ENCODE peak calls at places on chromosomes 7 and 10, in seven cellular contexts. Y, Z, X, M, N, O and K are unnamed samples.

GRCh38 chr10:29946953-29947700 is 112.3 kb downstream of the JCAD start:
- DNase-seq in M (no peak), O (no peak), N (peak; percentile 94), X (peak; percentile 50), Z (peak; percentile 65), Y (peak; percentile 70), K (peak; percentile 89)

GRCh38 chr7:33276325-33276724 is 147.0 kb downstream of the BBS9 start:
- DNase-seq in Z (no peak), Y (no peak), X (no peak), O (no peak), N (no peak), M (no peak), K (no peak)

GRCh38 chr7:37074370-37074769 is 350.1 kb upstream of the AOAH start:
- DNase-seq in Z (no peak), Y (no peak), M (no peak), N (no peak), O (no peak), X (no peak), K (no peak)

GRCh38 chr10:132305654-132306340 is 2.0 kb downstream of the STK32C start:
- DNase-seq in Z (no peak), X (no peak), M (no peak), O (no peak), N (no peak), Y (no peak), K (no peak)

GRCh38 chr7:21020667-21021066 is 234.0 kb upstream of the SP8 start:
- DNase-seq in N (no peak), Y (no peak), M (no peak), Z (no peak), X (no peak), O (no peak), K (no peak)

GRCh38 chr7:100044719-100045118 is 4.9 kb upstream of the ZSCAN21 start:
- DNase-seq in M (peak; percentile 28), O (peak; percentile 53), Z (no peak), N (no peak), X (no peak), Y (no peak), K (no peak)

GRCh38 chr7:94949532-94949931 is 42.1 kb downstream of the PPP1R9A start:
- DNase-seq in Z (no peak), N (no peak), O (no peak), X (no peak), M (no peak), Y (no peak), K (no peak)

GRCh38 chr7:105257338-105257737 is 131.4 kb downstream of the SRPK2 start:
- DNase-seq in M (peak; percentile 50), O (no peak), N (no peak), X (no peak), Y (no peak), Z (no peak), K (no peak)

GRCh38 chr10:101965075-101965765 is 90.8 kb downstream of the ARMH3 start:
- DNase-seq in Y (no peak), M (no peak), N (no peak), O (no peak), Z (no peak), X (no peak), K (no peak)

GRCh38 chr7:47326220-47326619 is 255.7 kb downstream of the TNS3 start:
- DNase-seq in Z (no peak), M (no peak), Y (no peak), X (peak; percentile 38), O (no peak), N (peak; percentile 90), K (peak; percentile 86)

GRCh38 chr7:101941481-101942383 is 124.3 kb downstream of the CUX1 start:
- DNase-seq in O (peak; percentile 86), N (peak; percentile 72), M (no peak), Z (peak; percentile 53), Y (no peak), X (no peak), K (peak; percentile 77)

GRCh38 chr7:121545418-121545817 is 149.3 kb upstream of the FAM3C start:
- DNase-seq in M (no peak), O (no peak), X (no peak), Z (no peak), N (no peak), Y (no peak), K (no peak)

GRCh38 chr10:1549591-1550290 is 187.6 kb downstream of the ADARB2 start:
- DNase-seq in M (no peak), Y (no peak), Z (no peak), X (no peak), N (no peak), O (no peak), K (no peak)

GRCh38 chr7:36506820-36507219 is 117.2 kb downstream of the ANLN start:
- DNase-seq in Y (no peak), N (peak; percentile 28), X (no peak), O (no peak), Z (no peak), M (no peak), K (peak; percentile 21)

GRCh38 chr7:3957735-3958491 is 656.9 kb downstream of the SDK1 start:
- DNase-seq in Z (no peak), Y (no peak), N (no peak), X (no peak), M (no peak), O (no peak), K (peak; percentile 12)

GRCh38 chr10:46308666-46309450 is 22.1 kb downstream of the ANTXRL start:
- DNase-seq in O (no peak), Z (no peak), M (no peak), N (no peak), Y (no peak), X (no peak), K (no peak)

GRCh38 chr10:122553341-122553740 is 7.2 kb upstream of the DMBT1 start:
- DNase-seq in N (no peak), Y (no peak), X (no peak), M (no peak), Z (no peak), O (no peak), K (peak; percentile 15)

GRCh38 chr7:108497082-108497725 is 28.7 kb downstream of the PNPLA8 start:
- DNase-seq in Y (no peak), N (peak; percentile 52), X (peak; percentile 62), M (peak; percentile 66), Z (no peak), O (peak; percentile 32), K (peak; percentile 75)

GRCh38 chr10:28559661-28560060 is 26.7 kb downstream of the WAC start:
- DNase-seq in M (no peak), N (no peak), O (no peak), Z (no peak), Y (no peak), X (no peak), K (no peak)

GRCh38 chr7:57178768-57179139 is 46.5 kb upstream of the ZNF479 start:
- DNase-seq in Y (no peak), X (no peak), O (no peak), M (no peak), N (no peak), Z (no peak), K (no peak)
- H3K4me3 ChIP-seq in Y (no peak overlapping the region), X (no peak overlapping the region), O (no peak overlapping the region), M (no peak overlapping the region), N (no peak overlapping the region), Z (no peak overlapping the region), K (no peak overlapping the region)

DNA sequence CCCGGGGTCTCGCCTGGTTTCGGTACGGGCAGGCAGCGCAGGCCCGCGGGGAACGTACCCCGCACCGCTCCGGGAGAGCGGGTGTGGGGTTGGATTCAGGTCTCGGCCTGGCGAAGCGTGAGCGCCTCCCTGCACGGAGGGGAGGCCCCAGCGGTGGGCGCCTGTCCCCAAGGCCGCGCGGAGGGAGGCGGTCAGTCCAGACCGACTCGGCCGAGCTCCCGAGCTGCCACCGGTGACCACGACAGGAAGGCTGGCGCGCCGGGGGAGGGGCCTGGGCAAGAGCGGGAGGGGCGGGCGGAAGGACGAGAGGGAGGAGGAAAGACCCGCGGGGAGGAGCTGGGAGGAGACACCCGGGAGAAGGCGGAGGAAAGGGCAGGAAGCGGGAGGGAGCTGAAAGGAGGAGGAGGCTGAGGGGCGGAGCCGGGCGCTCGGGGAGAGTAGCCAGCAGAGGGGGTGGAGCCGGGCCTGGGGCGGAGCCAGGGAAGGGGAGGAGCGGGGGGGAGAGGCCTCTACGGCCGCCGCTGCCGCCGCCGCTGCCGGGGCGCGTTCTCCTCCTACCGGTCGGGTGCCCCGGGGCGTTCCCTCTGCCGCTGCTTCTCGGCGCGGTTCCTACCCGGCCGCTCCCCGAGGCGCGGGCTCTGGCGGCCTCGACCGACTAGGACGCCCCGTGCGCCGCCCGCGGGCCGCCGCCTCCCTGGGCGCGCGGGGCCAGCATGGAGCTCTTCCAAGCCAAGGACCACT is at the start of gene INPP5F:
- DNase-seq in Y (peak; percentile 99), N (peak; percentile 96), Z (peak; percentile 100), O (peak; percentile 100), X (peak; percentile 99), M (peak; percentile 100), K (peak; percentile 98)
- TF ChIP-seq CTCF in Y (peak; percentile 36), N (peak; percentile 24), Z (peak; percentile 27), O (no peak), X (no peak), M (peak; percentile 31), K (no peak)

GRCh38 chr10:12721334-12721733 is 280.2 kb downstream of the CCDC3 start:
- DNase-seq in Z (no peak), Y (no peak), N (no peak), M (no peak), X (no peak), O (no peak), K (no peak)

GRCh38 chr10:12719365-12719764 is 282.1 kb downstream of the CCDC3 start:
- DNase-seq in N (peak; percentile 39), Z (no peak), Y (peak; percentile 40), X (no peak), M (no peak), O (peak; percentile 63), K (peak; percentile 57)

GRCh38 chr10:12723240-12723639 is 278.3 kb downstream of the CCDC3 start:
- DNase-seq in O (no peak), Z (no peak), M (peak; percentile 42), N (no peak), Y (no peak), X (no peak), K (no peak)

GRCh38 chr10:12717981-12718707 is 283.4 kb downstream of the CCDC3 start:
- DNase-seq in N (peak; percentile 56), O (no peak), Y (no peak), Z (no peak), X (no peak), M (no peak), K (no peak)

GRCh38 chr10:12720217-12720981 is 281.1 kb downstream of the CCDC3 start:
- DNase-seq in Y (peak; percentile 87), N (peak; percentile 97), O (peak; percentile 94), Z (peak; percentile 79), X (no peak), M (no peak), K (peak; percentile 90)
- H3K4me3 ChIP-seq in Y (no peak overlapping the region), N (no peak overlapping the region), O (no peak overlapping the region), Z (no peak overlapping the region), X (no peak overlapping the region), M (no peak overlapping the region), K (no peak overlapping the region)

DNA sequence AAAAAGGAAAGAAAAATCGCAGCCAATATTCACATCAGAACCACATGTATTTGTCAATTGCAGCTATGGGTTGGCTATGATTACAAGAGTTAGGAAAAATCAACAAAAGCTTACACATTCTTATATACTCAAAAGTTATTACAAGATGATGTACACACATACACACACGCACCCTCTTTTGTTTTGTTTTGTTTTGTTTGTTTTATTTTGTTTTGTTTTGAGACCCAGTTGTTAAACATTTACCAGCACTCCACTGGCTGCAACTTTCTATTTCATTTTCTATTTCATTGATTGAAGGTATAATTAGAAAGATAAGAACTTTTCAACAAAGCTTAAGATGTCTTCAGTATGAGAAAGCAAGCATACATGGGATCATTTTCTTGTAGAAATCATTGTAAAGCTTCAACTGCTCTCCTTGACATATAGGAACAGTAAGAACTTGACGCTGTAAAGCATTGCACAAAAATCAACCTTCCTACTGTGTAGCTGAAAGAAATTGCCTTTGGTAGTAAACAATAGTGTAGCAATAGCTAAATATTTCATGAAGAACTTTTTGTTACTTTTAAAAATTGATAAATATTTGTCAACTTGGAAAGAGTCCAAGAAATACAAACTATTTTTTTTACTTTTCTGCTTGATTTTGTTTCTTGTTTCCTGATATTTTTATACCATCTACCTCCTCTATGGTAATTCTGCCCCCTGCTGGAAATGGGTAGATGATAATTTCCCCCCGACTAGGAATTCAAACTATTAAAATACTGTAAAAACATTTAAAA is 205.9 kb downstream of the MBL2 start:
- DNase-seq in X (no peak), M (peak; percentile 2), N (peak; percentile 69), O (no peak), Y (no peak), Z (no peak), K (peak; percentile 81)
- TF ChIP-seq CTCF in X (peak; percentile 24), M (peak; percentile 69), N (peak; percentile 89), O (no peak), Y (no peak), Z (no peak), K (peak; percentile 69)